ENCODE peak calls at places on chromosomes 2 and 18, in ten cellular contexts. One of them, this sample, is unnamed.

GRCh38 chr2:120892967-120893667 is 157.4 kb downstream of the GLI2 start:
- DNase-seq in NAMALWA: no peak
- DNase-seq in fibroblast of the conjunctiva: no peak
- DNase-seq in stimulated activated CD4-positive, alpha-beta T cell treated with anti-CD3 and anti-CD28 coated beads, TNF-alpha, amount 100 ng/mL, for 4 hours: no peak
- DNase-seq in stimulated activated CD8-positive, alpha-beta memory T cell treated with anti-CD3 and anti-CD28 coated beads, Interleukin-15, amount 100 ng/mL, for 4 hours: no peak
- DNase-seq in heart left ventricle: no peak
- DNase-seq in SW 1271: no peak
- DNase-seq in left cardiac atrium: no peak
- DNase-seq in skeletal muscle cell: no peak
- DNase-seq in NCI-H1436 treated with DMSO at 0.1 percent for 48 hours: no peak
- DNase-seq in this sample: peak; percentile 73

GRCh38 chr2:186903183-186903582 is 54.2 kb upstream of the ZSWIM2 start:
- DNase-seq in SW 1271: peak; percentile 34
- DNase-seq in stimulated activated CD8-positive, alpha-beta memory T cell treated with anti-CD3 and anti-CD28 coated beads, Interleukin-15, amount 100 ng/mL, for 4 hours: no peak
- DNase-seq in left cardiac atrium: no peak
- DNase-seq in NCI-H1436 treated with DMSO at 0.1 percent for 48 hours: no peak
- DNase-seq in fibroblast of the conjunctiva: no peak
- DNase-seq in heart left ventricle: no peak
- DNase-seq in skeletal muscle cell: no peak
- DNase-seq in stimulated activated CD4-positive, alpha-beta T cell treated with anti-CD3 and anti-CD28 coated beads, TNF-alpha, amount 100 ng/mL, for 4 hours: no peak
- DNase-seq in NAMALWA: peak; percentile 24
- DNase-seq in this sample: peak; percentile 69

GRCh38 chr2:43178602-43179542 is 47.5 kb downstream of the ZFP36L2 start:
- DNase-seq in NCI-H1436 treated with DMSO at 0.1 percent for 48 hours: no peak
- DNase-seq in SW 1271: peak; percentile 85
- DNase-seq in heart left ventricle: peak; percentile 77
- DNase-seq in stimulated activated CD8-positive, alpha-beta memory T cell treated with anti-CD3 and anti-CD28 coated beads, Interleukin-15, amount 100 ng/mL, for 4 hours: no peak
- DNase-seq in NAMALWA: no peak
- DNase-seq in stimulated activated CD4-positive, alpha-beta T cell treated with anti-CD3 and anti-CD28 coated beads, TNF-alpha, amount 100 ng/mL, for 4 hours: no peak
- DNase-seq in left cardiac atrium: peak; percentile 84
- DNase-seq in skeletal muscle cell: peak; percentile 78
- DNase-seq in fibroblast of the conjunctiva: peak; percentile 81
- DNase-seq in this sample: peak; percentile 94

GRCh38 chr2:109324859-109325258 is 195.9 kb downstream of the SH3RF3 start:
- DNase-seq in SW 1271: peak; percentile 38
- DNase-seq in heart left ventricle: peak; percentile 79
- DNase-seq in NAMALWA: no peak
- DNase-seq in left cardiac atrium: peak; percentile 81
- DNase-seq in NCI-H1436 treated with DMSO at 0.1 percent for 48 hours: no peak
- DNase-seq in stimulated activated CD4-positive, alpha-beta T cell treated with anti-CD3 and anti-CD28 coated beads, TNF-alpha, amount 100 ng/mL, for 4 hours: no peak
- DNase-seq in fibroblast of the conjunctiva: peak; percentile 92
- DNase-seq in skeletal muscle cell: peak; percentile 98
- DNase-seq in stimulated activated CD8-positive, alpha-beta memory T cell treated with anti-CD3 and anti-CD28 coated beads, Interleukin-15, amount 100 ng/mL, for 4 hours: no peak
- DNase-seq in this sample: peak; percentile 97

GRCh38 chr2:183185534-183185933 is 61.3 kb downstream of the NUP35 start:
- DNase-seq in heart left ventricle: no peak
- DNase-seq in left cardiac atrium: no peak
- DNase-seq in NCI-H1436 treated with DMSO at 0.1 percent for 48 hours: no peak
- DNase-seq in skeletal muscle cell: no peak
- DNase-seq in NAMALWA: no peak
- DNase-seq in SW 1271: no peak
- DNase-seq in stimulated activated CD8-positive, alpha-beta memory T cell treated with anti-CD3 and anti-CD28 coated beads, Interleukin-15, amount 100 ng/mL, for 4 hours: no peak
- DNase-seq in stimulated activated CD4-positive, alpha-beta T cell treated with anti-CD3 and anti-CD28 coated beads, TNF-alpha, amount 100 ng/mL, for 4 hours: no peak
- DNase-seq in fibroblast of the conjunctiva: no peak
- DNase-seq in this sample: no peak

GRCh38 chr2:159010963-159011362 is 42.5 kb downstream of the TANC1 start:
- DNase-seq in NCI-H1436 treated with DMSO at 0.1 percent for 48 hours: no peak
- DNase-seq in heart left ventricle: no peak
- DNase-seq in left cardiac atrium: no peak
- DNase-seq in NAMALWA: no peak
- DNase-seq in stimulated activated CD8-positive, alpha-beta memory T cell treated with anti-CD3 and anti-CD28 coated beads, Interleukin-15, amount 100 ng/mL, for 4 hours: no peak
- DNase-seq in fibroblast of the conjunctiva: no peak
- DNase-seq in skeletal muscle cell: no peak
- DNase-seq in SW 1271: no peak
- DNase-seq in stimulated activated CD4-positive, alpha-beta T cell treated with anti-CD3 and anti-CD28 coated beads, TNF-alpha, amount 100 ng/mL, for 4 hours: no peak
- DNase-seq in this sample: no peak

GRCh38 chr18:8091042-8091441 is 518.2 kb upstream of the RAB12 start:
- DNase-seq in left cardiac atrium: no peak
- DNase-seq in heart left ventricle: no peak
- DNase-seq in stimulated activated CD8-positive, alpha-beta memory T cell treated with anti-CD3 and anti-CD28 coated beads, Interleukin-15, amount 100 ng/mL, for 4 hours: no peak
- DNase-seq in stimulated activated CD4-positive, alpha-beta T cell treated with anti-CD3 and anti-CD28 coated beads, TNF-alpha, amount 100 ng/mL, for 4 hours: no peak
- DNase-seq in NAMALWA: no peak
- DNase-seq in skeletal muscle cell: peak; percentile 17
- DNase-seq in NCI-H1436 treated with DMSO at 0.1 percent for 48 hours: no peak
- DNase-seq in fibroblast of the conjunctiva: peak; percentile 17
- DNase-seq in SW 1271: no peak
- DNase-seq in this sample: peak; percentile 45

GRCh38 chr2:72934683-72935610 is 17.6 kb downstream of the EMX1 start:
- DNase-seq in stimulated activated CD4-positive, alpha-beta T cell treated with anti-CD3 and anti-CD28 coated beads, TNF-alpha, amount 100 ng/mL, for 4 hours: no peak
- DNase-seq in SW 1271: peak; percentile 10
- DNase-seq in left cardiac atrium: no peak
- DNase-seq in NAMALWA: peak; percentile 32
- DNase-seq in fibroblast of the conjunctiva: no peak
- DNase-seq in skeletal muscle cell: no peak
- DNase-seq in stimulated activated CD8-positive, alpha-beta memory T cell treated with anti-CD3 and anti-CD28 coated beads, Interleukin-15, amount 100 ng/mL, for 4 hours: no peak
- DNase-seq in NCI-H1436 treated with DMSO at 0.1 percent for 48 hours: no peak
- DNase-seq in heart left ventricle: no peak
- DNase-seq in this sample: no peak

GRCh38 chr2:211351998-211352397 is 795.6 kb downstream of the CPS1 start:
- DNase-seq in stimulated activated CD8-positive, alpha-beta memory T cell treated with anti-CD3 and anti-CD28 coated beads, Interleukin-15, amount 100 ng/mL, for 4 hours: no peak
- DNase-seq in skeletal muscle cell: no peak
- DNase-seq in NAMALWA: no peak
- DNase-seq in stimulated activated CD4-positive, alpha-beta T cell treated with anti-CD3 and anti-CD28 coated beads, TNF-alpha, amount 100 ng/mL, for 4 hours: no peak
- DNase-seq in NCI-H1436 treated with DMSO at 0.1 percent for 48 hours: peak; percentile 14
- DNase-seq in heart left ventricle: peak; percentile 30
- DNase-seq in fibroblast of the conjunctiva: no peak
- DNase-seq in SW 1271: no peak
- DNase-seq in left cardiac atrium: peak; percentile 19
- DNase-seq in this sample: no peak

GRCh38 chr2:45643095-45643494 is 8.4 kb upstream of the PRKCE start:
- DNase-seq in NCI-H1436 treated with DMSO at 0.1 percent for 48 hours: no peak
- DNase-seq in NAMALWA: no peak
- DNase-seq in left cardiac atrium: no peak
- DNase-seq in heart left ventricle: no peak
- DNase-seq in fibroblast of the conjunctiva: no peak
- DNase-seq in SW 1271: no peak
- DNase-seq in stimulated activated CD8-positive, alpha-beta memory T cell treated with anti-CD3 and anti-CD28 coated beads, Interleukin-15, amount 100 ng/mL, for 4 hours: no peak
- DNase-seq in stimulated activated CD4-positive, alpha-beta T cell treated with anti-CD3 and anti-CD28 coated beads, TNF-alpha, amount 100 ng/mL, for 4 hours: no peak
- DNase-seq in skeletal muscle cell: no peak
- DNase-seq in this sample: peak; percentile 41

GRCh38 chr18:68735498-68736343 is 20.8 kb upstream of the TMX3 start:
- DNase-seq in NAMALWA: peak; percentile 71
- DNase-seq in stimulated activated CD4-positive, alpha-beta T cell treated with anti-CD3 and anti-CD28 coated beads, TNF-alpha, amount 100 ng/mL, for 4 hours: no peak
- DNase-seq in NCI-H1436 treated with DMSO at 0.1 percent for 48 hours: peak; percentile 15
- DNase-seq in left cardiac atrium: no peak
- DNase-seq in stimulated activated CD8-positive, alpha-beta memory T cell treated with anti-CD3 and anti-CD28 coated beads, Interleukin-15, amount 100 ng/mL, for 4 hours: no peak
- DNase-seq in fibroblast of the conjunctiva: peak; percentile 63
- DNase-seq in SW 1271: no peak
- DNase-seq in heart left ventricle: no peak
- DNase-seq in skeletal muscle cell: peak; percentile 29
- DNase-seq in this sample: peak; percentile 79

GRCh38 chr2:25367296-25367695 is 25.6 kb upstream of the DNMT3A start:
- DNase-seq in NCI-H1436 treated with DMSO at 0.1 percent for 48 hours: no peak
- DNase-seq in left cardiac atrium: no peak
- DNase-seq in heart left ventricle: no peak
- DNase-seq in fibroblast of the conjunctiva: no peak
- DNase-seq in stimulated activated CD8-positive, alpha-beta memory T cell treated with anti-CD3 and anti-CD28 coated beads, Interleukin-15, amount 100 ng/mL, for 4 hours: no peak
- DNase-seq in stimulated activated CD4-positive, alpha-beta T cell treated with anti-CD3 and anti-CD28 coated beads, TNF-alpha, amount 100 ng/mL, for 4 hours: no peak
- DNase-seq in skeletal muscle cell: no peak
- DNase-seq in SW 1271: no peak
- DNase-seq in NAMALWA: no peak
- DNase-seq in this sample: no peak

GRCh38 chr2:198017068-198017467 is 212.7 kb downstream of the PLCL1 start:
- DNase-seq in NAMALWA: no peak
- DNase-seq in skeletal muscle cell: no peak
- DNase-seq in heart left ventricle: no peak
- DNase-seq in SW 1271: no peak
- DNase-seq in NCI-H1436 treated with DMSO at 0.1 percent for 48 hours: no peak
- DNase-seq in stimulated activated CD4-positive, alpha-beta T cell treated with anti-CD3 and anti-CD28 coated beads, TNF-alpha, amount 100 ng/mL, for 4 hours: no peak
- DNase-seq in fibroblast of the conjunctiva: no peak
- DNase-seq in stimulated activated CD8-positive, alpha-beta memory T cell treated with anti-CD3 and anti-CD28 coated beads, Interleukin-15, amount 100 ng/mL, for 4 hours: no peak
- DNase-seq in left cardiac atrium: no peak
- DNase-seq in this sample: no peak

GRCh38 chr18:70373062-70373519 is 84.2 kb downstream of the SOCS6 start:
- DNase-seq in fibroblast of the conjunctiva: peak; percentile 51
- DNase-seq in left cardiac atrium: no peak
- DNase-seq in stimulated activated CD8-positive, alpha-beta memory T cell treated with anti-CD3 and anti-CD28 coated beads, Interleukin-15, amount 100 ng/mL, for 4 hours: no peak
- DNase-seq in SW 1271: peak; percentile 79
- DNase-seq in NCI-H1436 treated with DMSO at 0.1 percent for 48 hours: no peak
- DNase-seq in stimulated activated CD4-positive, alpha-beta T cell treated with anti-CD3 and anti-CD28 coated beads, TNF-alpha, amount 100 ng/mL, for 4 hours: no peak
- DNase-seq in heart left ventricle: no peak
- DNase-seq in skeletal muscle cell: peak; percentile 95
- DNase-seq in NAMALWA: no peak
- DNase-seq in this sample: peak; percentile 78

GRCh38 chr2:216740557-216741222 is 45.3 kb upstream of the IGFBP5 start:
- DNase-seq in fibroblast of the conjunctiva: peak; percentile 54
- DNase-seq in NAMALWA: no peak
- DNase-seq in stimulated activated CD4-positive, alpha-beta T cell treated with anti-CD3 and anti-CD28 coated beads, TNF-alpha, amount 100 ng/mL, for 4 hours: no peak
- DNase-seq in stimulated activated CD8-positive, alpha-beta memory T cell treated with anti-CD3 and anti-CD28 coated beads, Interleukin-15, amount 100 ng/mL, for 4 hours: no peak
- DNase-seq in NCI-H1436 treated with DMSO at 0.1 percent for 48 hours: no peak
- DNase-seq in left cardiac atrium: no peak
- DNase-seq in SW 1271: no peak
- DNase-seq in heart left ventricle: peak; percentile 38
- DNase-seq in skeletal muscle cell: no peak
- DNase-seq in this sample: peak; percentile 33

GRCh38 chr2:481388-481787 is 193.5 kb upstream of the ALKAL2 start:
- DNase-seq in NAMALWA: no peak
- DNase-seq in fibroblast of the conjunctiva: no peak
- DNase-seq in left cardiac atrium: no peak
- DNase-seq in stimulated activated CD4-positive, alpha-beta T cell treated with anti-CD3 and anti-CD28 coated beads, TNF-alpha, amount 100 ng/mL, for 4 hours: no peak
- DNase-seq in NCI-H1436 treated with DMSO at 0.1 percent for 48 hours: no peak
- DNase-seq in skeletal muscle cell: no peak
- DNase-seq in SW 1271: no peak
- DNase-seq in stimulated activated CD8-positive, alpha-beta memory T cell treated with anti-CD3 and anti-CD28 coated beads, Interleukin-15, amount 100 ng/mL, for 4 hours: no peak
- DNase-seq in heart left ventricle: no peak
- DNase-seq in this sample: no peak

GRCh38 chr2:113784823-113785744 is 28.6 kb upstream of the SLC35F5 start:
- DNase-seq in stimulated activated CD4-positive, alpha-beta T cell treated with anti-CD3 and anti-CD28 coated beads, TNF-alpha, amount 100 ng/mL, for 4 hours: no peak
- DNase-seq in heart left ventricle: no peak
- DNase-seq in NCI-H1436 treated with DMSO at 0.1 percent for 48 hours: no peak
- DNase-seq in SW 1271: no peak
- DNase-seq in fibroblast of the conjunctiva: no peak
- DNase-seq in stimulated activated CD8-positive, alpha-beta memory T cell treated with anti-CD3 and anti-CD28 coated beads, Interleukin-15, amount 100 ng/mL, for 4 hours: no peak
- DNase-seq in left cardiac atrium: no peak
- DNase-seq in skeletal muscle cell: no peak
- DNase-seq in NAMALWA: no peak
- DNase-seq in this sample: peak; percentile 65

GRCh38 chr2:109331864-109332848 is 203.2 kb downstream of the SH3RF3 start:
- DNase-seq in stimulated activated CD8-positive, alpha-beta memory T cell treated with anti-CD3 and anti-CD28 coated beads, Interleukin-15, amount 100 ng/mL, for 4 hours: no peak
- DNase-seq in left cardiac atrium: peak; percentile 91
- DNase-seq in skeletal muscle cell: peak; percentile 93
- DNase-seq in heart left ventricle: peak; percentile 75
- DNase-seq in NAMALWA: peak; percentile 23
- DNase-seq in NCI-H1436 treated with DMSO at 0.1 percent for 48 hours: no peak
- DNase-seq in stimulated activated CD4-positive, alpha-beta T cell treated with anti-CD3 and anti-CD28 coated beads, TNF-alpha, amount 100 ng/mL, for 4 hours: no peak
- DNase-seq in fibroblast of the conjunctiva: peak; percentile 60
- DNase-seq in SW 1271: peak; percentile 88
- DNase-seq in this sample: peak; percentile 94

GRCh38 chr2:61889212-61889956 is 928 bp upstream of the CCT4 start:
- DNase-seq in NCI-H1436 treated with DMSO at 0.1 percent for 48 hours: no peak
- DNase-seq in stimulated activated CD4-positive, alpha-beta T cell treated with anti-CD3 and anti-CD28 coated beads, TNF-alpha, amount 100 ng/mL, for 4 hours: no peak
- DNase-seq in fibroblast of the conjunctiva: no peak
- DNase-seq in NAMALWA: no peak
- DNase-seq in left cardiac atrium: no peak
- DNase-seq in SW 1271: no peak
- DNase-seq in stimulated activated CD8-positive, alpha-beta memory T cell treated with anti-CD3 and anti-CD28 coated beads, Interleukin-15, amount 100 ng/mL, for 4 hours: no peak
- DNase-seq in skeletal muscle cell: no peak
- DNase-seq in heart left ventricle: no peak
- DNase-seq in this sample: no peak

GRCh38 chr2:10053351-10053750 is 10.0 kb downstream of the KLF11 start:
- DNase-seq in stimulated activated CD4-positive, alpha-beta T cell treated with anti-CD3 and anti-CD28 coated beads, TNF-alpha, amount 100 ng/mL, for 4 hours: no peak
- DNase-seq in NAMALWA: no peak
- DNase-seq in SW 1271: no peak
- DNase-seq in heart left ventricle: no peak
- DNase-seq in fibroblast of the conjunctiva: no peak
- DNase-seq in stimulated activated CD8-positive, alpha-beta memory T cell treated with anti-CD3 and anti-CD28 coated beads, Interleukin-15, amount 100 ng/mL, for 4 hours: no peak
- DNase-seq in left cardiac atrium: no peak
- DNase-seq in NCI-H1436 treated with DMSO at 0.1 percent for 48 hours: no peak
- DNase-seq in skeletal muscle cell: no peak
- DNase-seq in this sample: no peak

GRCh38 chr2:6917071-6917760 is at the start of gene RNF144A:
- DNase-seq in heart left ventricle: peak; percentile 74
- DNase-seq in skeletal muscle cell: no peak
- DNase-seq in left cardiac atrium: peak; percentile 61
- DNase-seq in fibroblast of the conjunctiva: no peak
- DNase-seq in stimulated activated CD8-positive, alpha-beta memory T cell treated with anti-CD3 and anti-CD28 coated beads, Interleukin-15, amount 100 ng/mL, for 4 hours: peak; percentile 61
- DNase-seq in SW 1271: peak; percentile 9
- DNase-seq in NCI-H1436 treated with DMSO at 0.1 percent for 48 hours: no peak
- DNase-seq in NAMALWA: peak; percentile 60
- DNase-seq in stimulated activated CD4-positive, alpha-beta T cell treated with anti-CD3 and anti-CD28 coated beads, TNF-alpha, amount 100 ng/mL, for 4 hours: peak; percentile 68
- DNase-seq in this sample: peak; percentile 86

GRCh38 chr2:204950695-204951094 is 405.4 kb downstream of the PARD3B start:
- DNase-seq in NAMALWA: no peak
- DNase-seq in skeletal muscle cell: peak; percentile 11
- DNase-seq in stimulated activated CD4-positive, alpha-beta T cell treated with anti-CD3 and anti-CD28 coated beads, TNF-alpha, amount 100 ng/mL, for 4 hours: no peak
- DNase-seq in SW 1271: no peak
- DNase-seq in NCI-H1436 treated with DMSO at 0.1 percent for 48 hours: no peak
- DNase-seq in fibroblast of the conjunctiva: no peak
- DNase-seq in stimulated activated CD8-positive, alpha-beta memory T cell treated with anti-CD3 and anti-CD28 coated beads, Interleukin-15, amount 100 ng/mL, for 4 hours: no peak
- DNase-seq in heart left ventricle: no peak
- DNase-seq in left cardiac atrium: no peak
- DNase-seq in this sample: peak; percentile 67

GRCh38 chr2:157067562-157067961 is 189.9 kb upstream of the GALNT5 start:
- DNase-seq in NAMALWA: no peak
- DNase-seq in stimulated activated CD8-positive, alpha-beta memory T cell treated with anti-CD3 and anti-CD28 coated beads, Interleukin-15, amount 100 ng/mL, for 4 hours: no peak
- DNase-seq in SW 1271: no peak
- DNase-seq in stimulated activated CD4-positive, alpha-beta T cell treated with anti-CD3 and anti-CD28 coated beads, TNF-alpha, amount 100 ng/mL, for 4 hours: no peak
- DNase-seq in left cardiac atrium: no peak
- DNase-seq in heart left ventricle: no peak
- DNase-seq in skeletal muscle cell: no peak
- DNase-seq in fibroblast of the conjunctiva: no peak
- DNase-seq in NCI-H1436 treated with DMSO at 0.1 percent for 48 hours: no peak
- DNase-seq in this sample: no peak

GRCh38 chr2:189302274-189302948 is 122.8 kb upstream of the COL5A2 start:
- DNase-seq in SW 1271: no peak
- DNase-seq in stimulated activated CD4-positive, alpha-beta T cell treated with anti-CD3 and anti-CD28 coated beads, TNF-alpha, amount 100 ng/mL, for 4 hours: no peak
- DNase-seq in stimulated activated CD8-positive, alpha-beta memory T cell treated with anti-CD3 and anti-CD28 coated beads, Interleukin-15, amount 100 ng/mL, for 4 hours: no peak
- DNase-seq in NCI-H1436 treated with DMSO at 0.1 percent for 48 hours: no peak
- DNase-seq in heart left ventricle: no peak
- DNase-seq in NAMALWA: no peak
- DNase-seq in skeletal muscle cell: no peak
- DNase-seq in fibroblast of the conjunctiva: no peak
- DNase-seq in left cardiac atrium: no peak
- DNase-seq in this sample: no peak

GRCh38 chr2:235472443-235472842 is 21.4 kb upstream of the AGAP1 start:
- DNase-seq in heart left ventricle: no peak
- DNase-seq in skeletal muscle cell: no peak
- DNase-seq in stimulated activated CD4-positive, alpha-beta T cell treated with anti-CD3 and anti-CD28 coated beads, TNF-alpha, amount 100 ng/mL, for 4 hours: no peak
- DNase-seq in SW 1271: no peak
- DNase-seq in NAMALWA: no peak
- DNase-seq in stimulated activated CD8-positive, alpha-beta memory T cell treated with anti-CD3 and anti-CD28 coated beads, Interleukin-15, amount 100 ng/mL, for 4 hours: no peak
- DNase-seq in fibroblast of the conjunctiva: no peak
- DNase-seq in NCI-H1436 treated with DMSO at 0.1 percent for 48 hours: no peak
- DNase-seq in left cardiac atrium: no peak
- DNase-seq in this sample: no peak

GRCh38 chr2:96113951-96114350 is 2.4 kb downstream of the ADRA2B start:
- DNase-seq in stimulated activated CD8-positive, alpha-beta memory T cell treated with anti-CD3 and anti-CD28 coated beads, Interleukin-15, amount 100 ng/mL, for 4 hours: no peak
- DNase-seq in fibroblast of the conjunctiva: no peak
- DNase-seq in SW 1271: no peak
- DNase-seq in skeletal muscle cell: no peak
- DNase-seq in left cardiac atrium: no peak
- DNase-seq in heart left ventricle: no peak
- DNase-seq in NCI-H1436 treated with DMSO at 0.1 percent for 48 hours: no peak
- DNase-seq in stimulated activated CD4-positive, alpha-beta T cell treated with anti-CD3 and anti-CD28 coated beads, TNF-alpha, amount 100 ng/mL, for 4 hours: no peak
- DNase-seq in NAMALWA: no peak
- DNase-seq in this sample: no peak

GRCh38 chr2:191746306-191746705 is 68.4 kb downstream of the NABP1 start:
- DNase-seq in fibroblast of the conjunctiva: peak; percentile 72
- DNase-seq in NAMALWA: no peak
- DNase-seq in SW 1271: no peak
- DNase-seq in stimulated activated CD8-positive, alpha-beta memory T cell treated with anti-CD3 and anti-CD28 coated beads, Interleukin-15, amount 100 ng/mL, for 4 hours: no peak
- DNase-seq in stimulated activated CD4-positive, alpha-beta T cell treated with anti-CD3 and anti-CD28 coated beads, TNF-alpha, amount 100 ng/mL, for 4 hours: no peak
- DNase-seq in NCI-H1436 treated with DMSO at 0.1 percent for 48 hours: no peak
- DNase-seq in heart left ventricle: no peak
- DNase-seq in skeletal muscle cell: peak; percentile 62
- DNase-seq in left cardiac atrium: no peak
- DNase-seq in this sample: peak; percentile 74

GRCh38 chr2:214810670-214811069 is 1.2 kb upstream of the BARD1 start:
- DNase-seq in skeletal muscle cell: no peak
- DNase-seq in NCI-H1436 treated with DMSO at 0.1 percent for 48 hours: no peak
- DNase-seq in left cardiac atrium: peak; percentile 24
- DNase-seq in NAMALWA: peak; percentile 7
- DNase-seq in heart left ventricle: no peak
- DNase-seq in stimulated activated CD4-positive, alpha-beta T cell treated with anti-CD3 and anti-CD28 coated beads, TNF-alpha, amount 100 ng/mL, for 4 hours: no peak
- DNase-seq in stimulated activated CD8-positive, alpha-beta memory T cell treated with anti-CD3 and anti-CD28 coated beads, Interleukin-15, amount 100 ng/mL, for 4 hours: no peak
- DNase-seq in SW 1271: no peak
- DNase-seq in fibroblast of the conjunctiva: no peak
- DNase-seq in this sample: no peak

This sample was measured in adipocyte.